ENCODE peak calls at places on chromosomes 5 and 9, in eight cellular contexts. X is activated CD8-positive, alpha-beta T cell treated with anti-CD3 and anti-CD28 coated beads for 36 hours; F is B cell; T is foreskin fibroblast; E is WERI-Rb-1; S is GM13977; N is AG04449; Y is endothelial cell of umbilical vein. J is an unnamed sample.

GRCh38 chr5:174693697-174694400 is 30.5 kb upstream of the MSX2 start:
- DNase-seq in E (no peak), F (no peak), Y (no peak), S (no peak), N (no peak), T (no peak), X (no peak), J (no peak)

GRCh38 chr9:21070171-21070571 is 7.6 kb downstream of the IFNB1 start:
- DNase-seq in T (peak; percentile 95), X (no peak), Y (peak; percentile 97), E (no peak), S (no peak), N (peak; percentile 90), F (no peak), J (no peak)

GRCh38 chr5:134568761-134569725 is 43.6 kb downstream of the JADE2 start:
- DNase-seq in N (no peak), X (no peak), E (no peak), F (no peak), T (peak; percentile 56), Y (peak; percentile 83), S (no peak), J (no peak)

GRCh38 chr9:26261503-26262330 is 583.5 kb upstream of the TUSC1 start:
- DNase-seq in E (no peak), N (no peak), X (no peak), S (no peak), F (no peak), Y (peak; percentile 93), T (peak; percentile 72), J (no peak)

GRCh38 chr5:134552301-134552700 is 26.8 kb downstream of the JADE2 start:
- DNase-seq in T (peak; percentile 96), S (no peak), Y (peak; percentile 98), E (no peak), N (peak; percentile 94), X (no peak), F (no peak), J (no peak)

GRCh38 chr5:175814676-175815075 is 56.7 kb upstream of the CPLX2 start:
- DNase-seq in T (peak; percentile 85), S (no peak), X (no peak), Y (no peak), N (no peak), F (no peak), E (no peak), J (no peak)

GRCh38 chr5:22734907-22735306 is 118.2 kb downstream of the CDH12 start:
- DNase-seq in Y (no peak), T (no peak), S (no peak), F (no peak), E (no peak), X (no peak), N (no peak), J (no peak)

GRCh38 chr5:142817961-142818431 is 47.8 kb downstream of the ARHGAP26 start:
- DNase-seq in S (no peak), N (no peak), X (no peak), F (no peak), Y (no peak), E (no peak), T (peak; percentile 30), J (no peak)

GRCh38 chr5:125913200-125913599 is 510.0 kb upstream of the GRAMD2B start:
- DNase-seq in X (no peak), N (no peak), E (no peak), F (no peak), T (no peak), Y (no peak), S (no peak), J (no peak)

GRCh38 chr5:72760259-72760658 is 56.2 kb upstream of the TNPO1 start:
- DNase-seq in E (no peak), F (no peak), Y (no peak), S (no peak), T (peak; percentile 72), X (no peak), N (no peak), J (no peak)

GRCh38 chr9:89722712-89723111 is 117.9 kb downstream of the GADD45G start:
- DNase-seq in Y (no peak), S (no peak), E (peak; percentile 79), T (no peak), X (no peak), F (no peak), N (no peak), J (no peak)

GRCh38 chr9:121567142-121568100 is 67.8 kb upstream of the GGTA1 start:
- DNase-seq in X (no peak), Y (peak; percentile 46), N (no peak), F (no peak), S (no peak), T (peak; percentile 36), E (peak; percentile 48), J (no peak)

GRCh38 chr9:127853312-127854168 is 918 bp downstream of the ENG start:
- DNase-seq in X (no peak), Y (peak; percentile 20), N (no peak), S (no peak), T (peak; percentile 71), E (no peak), F (no peak), J (no peak)

GRCh38 chr9:129421371-129421770 is 199.5 kb downstream of the C9orf50 start:
- DNase-seq in S (no peak), X (no peak), T (no peak), Y (no peak), E (no peak), N (no peak), F (no peak), J (no peak)

GRCh38 chr9:128215491-128216404 is 12.6 kb downstream of the DNM1 start:
- DNase-seq in N (peak; percentile 50), F (no peak), E (no peak), T (peak; percentile 58), Y (peak; percentile 12), S (no peak), X (no peak), J (peak; percentile 56)

GRCh38 chr5:40475546-40475945 is 204.2 kb upstream of the PTGER4 start:
- DNase-seq in S (no peak), Y (no peak), F (no peak), E (no peak), T (peak; percentile 75), N (no peak), X (no peak), J (no peak)

GRCh38 chr9:138045541-138046490 is 168.2 kb downstream of the CACNA1B start:
- DNase-seq in N (no peak), F (no peak), E (no peak), S (no peak), T (no peak), Y (no peak), X (no peak), J (no peak)

GRCh38 chr9:108430655-108431054 is 425.1 kb downstream of the ACTL7B start:
- DNase-seq in E (no peak), X (no peak), N (no peak), F (no peak), S (no peak), T (no peak), Y (no peak), J (no peak)

GRCh38 chr5:155049569-155050383 is 36.2 kb downstream of the KIF4B start:
- DNase-seq in S (no peak), N (no peak), F (no peak), T (no peak), E (no peak), Y (peak; percentile 32), X (no peak), J (no peak)

GRCh38 chr9:19769213-19769612 is 19.6 kb downstream of the SLC24A2 start:
- DNase-seq in F (no peak), X (no peak), T (peak; percentile 2), S (no peak), N (no peak), E (no peak), Y (no peak), J (no peak)

GRCh38 chr5:180083529-180084060 is 12.0 kb upstream of the RNF130 start:
- DNase-seq in F (no peak), S (no peak), T (no peak), E (no peak), X (no peak), Y (no peak), N (no peak), J (no peak)

GRCh38 chr9:19875291-19875910 is 86.6 kb upstream of the SLC24A2 start:
- DNase-seq in N (no peak), T (no peak), F (no peak), Y (no peak), E (no peak), X (no peak), S (no peak), J (no peak)

GRCh38 chr5:34891981-34892380 is 23.3 kb downstream of the RAD1 start:
- DNase-seq in Y (no peak), N (peak; percentile 81), S (no peak), E (no peak), X (no peak), F (no peak), T (peak; percentile 96), J (no peak)

GRCh38 chr5:143879646-143880045 is 67.7 kb downstream of the HMHB1 start:
- DNase-seq in N (no peak), X (no peak), E (no peak), S (no peak), Y (no peak), T (no peak), F (no peak), J (no peak)
- TF ChIP-seq CTCF in N (no peak), X (no peak), E (no peak), S (no peak), Y (no peak), T (no peak), F (no peak), J (no peak)

DNA sequence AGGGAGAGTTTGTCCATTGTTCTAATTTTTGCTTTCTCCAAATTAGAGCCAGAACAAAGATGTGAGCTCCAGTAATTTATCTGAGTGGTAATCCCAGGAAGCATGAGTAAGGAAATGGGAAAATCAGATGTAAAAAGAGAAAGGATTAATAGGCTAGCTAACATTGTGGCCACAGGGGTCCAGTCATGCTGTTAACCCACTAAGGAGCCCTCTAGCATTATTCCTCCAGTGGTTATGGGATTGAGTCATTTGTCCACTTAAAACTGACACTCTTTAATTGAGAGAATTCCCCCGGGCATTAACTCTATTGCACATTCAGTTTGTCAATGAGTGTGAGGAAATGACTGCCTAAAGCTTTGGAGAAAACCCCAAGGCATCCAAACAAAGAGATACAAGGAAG is 700.3 kb upstream of the TYRP1 start:
- DNase-seq in E (no peak), X (no peak), N (no peak), Y (no peak), T (peak; percentile 1), F (no peak), S (no peak), J (no peak)
- TF ChIP-seq CTCF in E (no peak), X (no peak), N (no peak), Y (no peak), T (no peak), F (no peak), S (no peak), J (no peak)

GRCh38 chr9:25003686-25004085 is 458.0 kb upstream of the IZUMO3 start:
- DNase-seq in Y (no peak), F (no peak), S (peak; percentile 7), T (no peak), N (no peak), X (peak; percentile 1), E (peak; percentile 43), J (no peak)
- TF ChIP-seq CTCF in Y (no peak), F (no peak), S (peak; percentile 40), T (no peak), N (no peak), X (no peak), E (peak; percentile 88), J (no peak)

DNA sequence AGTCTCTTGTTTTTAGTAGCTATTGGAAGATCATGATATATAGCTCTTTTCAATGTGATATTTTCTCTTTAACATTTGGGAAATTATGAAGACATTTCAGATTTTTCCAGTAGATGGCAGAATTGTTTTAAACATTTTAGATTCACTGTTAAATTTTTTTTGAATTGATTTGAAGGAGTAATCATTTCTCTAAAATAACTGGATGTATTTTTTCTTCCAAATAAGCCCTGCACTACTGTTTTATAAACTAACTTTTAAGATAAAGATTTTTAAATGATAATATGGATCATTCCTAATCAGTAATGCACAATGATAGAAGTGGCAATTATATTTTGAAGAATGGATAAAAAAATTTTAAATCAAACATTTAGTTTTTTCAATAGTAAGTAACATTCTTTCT is 14.2 kb downstream of the NDUFAF2 start:
- DNase-seq in F (no peak), X (no peak), S (no peak), E (no peak), Y (peak; percentile 56), T (peak; percentile 32), N (no peak), J (no peak)
- TF ChIP-seq CTCF in F (peak; percentile 50), X (peak; percentile 59), S (peak; percentile 25), E (no peak), Y (no peak), T (no peak), N (no peak), J (no peak)